ENCODE peak calls at places on chromosomes 13 and 19, in four cellular contexts. F is stomach, A is GM13976, L is mucosa of descending colon. B is an unnamed sample.
A peak's percentile ranks its signal among the peaks of the same experiment; 100 is the strongest.

GRCh38 chr19:40265763-40266099 is 19.4 kb downstream of the AKT2 start:
- DNase-seq in A (no peak), L (no peak), F (no peak), B (no peak)

GRCh38 chr19:18385359-18385674 is 641 bp upstream of the GDF15 start:
- DNase-seq in F (no peak), L (no peak), A (no peak), B (no peak)

GRCh38 chr19:41696402-41697197 is 8.5 kb upstream of the CEACAM7 start:
- DNase-seq in A (no peak), L (peak; percentile 51), F (peak; percentile 24), B (no peak)

GRCh38 chr13:47310376-47310775 is 413.5 kb upstream of the HTR2A start:
- DNase-seq in L (no peak), F (no peak), A (no peak), B (no peak)

GRCh38 chr19:17393914-17394313 is at the start of gene CCDC194:
- DNase-seq in L (no peak), F (no peak), A (no peak), B (no peak)

GRCh38 chr13:98173431-98173921 is 3.6 kb downstream of the RNF113B start:
- DNase-seq in F (no peak), A (no peak), L (no peak), B (no peak)

GRCh38 chr19:35149463-35149862 is 5.1 kb upstream of the FXYD5 start:
- DNase-seq in F (no peak), A (no peak), L (no peak), B (no peak)

GRCh38 chr13:33931397-33931987 is 113.5 kb downstream of the RFC3 start:
- DNase-seq in A (no peak), L (no peak), F (no peak), B (no peak)

GRCh38 chr19:7879102-7879770 is 5.0 kb upstream of the PRR36 start:
- DNase-seq in A (no peak), L (no peak), F (no peak), B (no peak)

GRCh38 chr13:85108356-85108755 is 690.9 kb downstream of the SLITRK6 start:
- DNase-seq in A (no peak), F (no peak), L (no peak), B (no peak)

GRCh38 chr13:79663420-79663819 is 182.5 kb downstream of the NDFIP2 start:
- DNase-seq in L (no peak), A (no peak), F (no peak), B (no peak)

GRCh38 chr13:79663977-79664636 is 183.2 kb downstream of the NDFIP2 start:
- DNase-seq in F (no peak), L (no peak), A (no peak), B (no peak)

GRCh38 chr13:79659161-79659560 is 178.2 kb downstream of the NDFIP2 start:
- DNase-seq in A (no peak), F (no peak), L (no peak), B (no peak)

GRCh38 chr13:79660361-79660760 is 179.4 kb downstream of the NDFIP2 start:
- DNase-seq in A (no peak), L (no peak), F (no peak), B (no peak)

DNA sequence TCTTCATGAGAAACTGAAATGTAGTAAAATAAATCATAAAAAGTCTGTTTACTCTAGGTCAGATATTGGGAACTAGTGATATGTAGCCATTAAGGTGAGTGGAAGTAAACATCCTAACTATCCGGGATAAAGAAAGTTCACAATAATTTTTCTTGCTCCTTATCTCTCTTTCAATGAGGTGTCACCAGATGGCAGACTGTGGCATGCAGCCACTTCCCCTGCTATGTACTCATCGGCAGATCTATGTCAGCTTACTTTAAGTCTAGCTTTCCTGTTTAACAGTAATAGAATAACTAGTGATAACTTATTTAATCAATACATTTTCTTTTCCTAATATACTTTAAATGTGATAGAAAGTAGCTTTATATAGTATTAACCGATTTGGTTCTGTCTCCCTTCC is 181.9 kb downstream of the NDFIP2 start:
- DNase-seq in A (no peak), F (no peak), L (peak; percentile 33), B (no peak)
- TF ChIP-seq CTCF in A (no peak), F (no peak), L (no peak), B (no peak)

GRCh38 chr13:60370343-60370742 is 26.7 kb upstream of the TDRD3 start:
- DNase-seq in F (no peak), L (no peak), A (no peak), B (no peak)

GRCh38 chr13:60372141-60372540 is 24.9 kb upstream of the TDRD3 start:
- DNase-seq in F (peak; percentile 31), L (no peak), A (no peak), B (no peak)

GRCh38 chr13:60363288-60363687 is 33.7 kb upstream of the TDRD3 start:
- DNase-seq in A (no peak), F (no peak), L (no peak), B (no peak)

GRCh38 chr13:60369242-60369641 is 27.8 kb upstream of the TDRD3 start:
- DNase-seq in F (no peak), L (no peak), A (no peak), B (no peak)
- TF ChIP-seq CTCF in F (no peak), L (no peak), A (no peak), B (no peak)

GRCh38 chr19:12924621-12925310 is 5.7 kb upstream of the SYCE2 start:
- DNase-seq in F (no peak), L (no peak), A (no peak), B (no peak)

GRCh38 chr19:12935071-12935470 is 1.6 kb upstream of the FARSA start:
- DNase-seq in L (no peak), F (no peak), A (no peak), B (no peak)

GRCh38 chr19:12932392-12933286 is 872 bp downstream of the FARSA start:
- DNase-seq in A (no peak), L (no peak), F (no peak), B (no peak)

GRCh38 chr19:12933287-12934072 is at the start of gene FARSA:
- DNase-seq in A (peak; percentile 94), F (peak; percentile 93), L (peak; percentile 93), B (peak; percentile 93)

GRCh38 chr19:12930002-12930645 is 3.4 kb downstream of the FARSA start:
- DNase-seq in F (no peak), L (no peak), A (no peak), B (no peak)
- TF ChIP-seq CTCF in F (no peak), L (no peak), A (no peak), B (no peak)

GRCh38 chr19:38544569-38545315 is 73.0 kb downstream of the MAP4K1 start:
- DNase-seq in L (no peak), F (no peak), A (no peak), B (no peak)

GRCh38 chr19:38542040-38542439 is 75.7 kb downstream of the MAP4K1 start:
- DNase-seq in F (no peak), L (no peak), A (no peak), B (no peak)

GRCh38 chr19:38543286-38543806 is 74.4 kb downstream of the MAP4K1 start:
- DNase-seq in L (no peak), A (no peak), F (no peak), B (no peak)

GRCh38 chr19:38545596-38545995 is 72.2 kb downstream of the MAP4K1 start:
- DNase-seq in A (no peak), F (no peak), L (no peak), B (no peak)

GRCh38 chr19:38543807-38544568 is 73.8 kb downstream of the MAP4K1 start:
- DNase-seq in L (peak; percentile 41), A (peak; percentile 80), F (peak; percentile 39), B (peak; percentile 75)
- TF ChIP-seq CTCF in L (no peak), A (peak; percentile 38), F (peak; percentile 28), B (peak; percentile 28)

GRCh38 chr13:81957121-81957520 is 1616.2 kb upstream of the SPRY2 start:
- DNase-seq in F (no peak), A (no peak), L (no peak), B (no peak)
- TF ChIP-seq CTCF in F (no peak), A (no peak), L (no peak), B (peak; percentile 3)

DNA sequence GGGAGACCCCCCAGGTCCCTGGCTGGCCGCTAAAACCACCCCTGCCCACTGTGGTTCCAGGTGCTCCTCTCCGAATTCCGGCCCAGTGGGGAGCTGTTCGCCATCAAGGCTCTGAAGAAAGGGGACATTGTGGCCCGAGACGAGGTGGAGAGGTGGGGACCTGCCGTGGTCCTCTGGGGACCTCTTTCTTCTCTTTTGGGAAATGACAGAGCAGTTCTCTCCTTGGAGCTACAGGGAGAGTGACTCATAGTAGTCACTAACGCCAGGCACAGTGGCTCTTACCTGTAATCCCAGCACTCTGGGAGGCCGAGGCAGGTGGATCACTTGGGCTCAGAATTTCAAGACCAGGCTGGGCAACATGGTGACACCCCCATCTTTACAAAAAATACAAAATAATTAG is 7.3 kb downstream of the PTGER1 start:
- DNase-seq in F (no peak), A (peak; percentile 47), L (no peak), B (no peak)
- TF ChIP-seq CTCF in F (no peak), A (no peak), L (no peak), B (no peak)

GRCh38 chr13:24407844-24408243 is 98.5 kb downstream of the C1QTNF9 start:
- DNase-seq in L (no peak), F (no peak), A (no peak), B (no peak)
- TF ChIP-seq CTCF in L (no peak), F (no peak), A (no peak), B (no peak)

DNA sequence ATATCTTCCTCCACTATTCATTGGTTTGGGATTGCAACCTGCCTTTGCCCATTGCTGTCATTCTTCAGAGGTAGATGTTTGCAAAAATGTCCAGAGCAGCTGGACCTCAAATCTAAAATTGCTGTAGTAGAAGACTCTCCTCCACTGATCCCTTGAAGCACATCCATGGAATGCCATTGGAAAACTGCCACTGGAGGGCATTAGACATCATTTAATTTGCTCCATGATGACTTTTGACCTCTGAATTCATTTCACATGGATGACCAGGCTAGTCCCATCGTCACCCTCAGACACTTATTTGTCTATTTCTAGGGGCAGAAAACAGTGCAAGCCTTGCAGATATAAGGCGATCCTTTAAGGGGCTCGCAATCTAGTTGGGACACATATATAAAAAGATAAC is 33.9 kb upstream of the FLT1 start:
- DNase-seq in F (no peak), A (no peak), L (no peak), B (no peak)
- TF ChIP-seq CTCF in F (no peak), A (no peak), L (no peak), B (no peak)